ENCODE peak calls at places on chromosomes 4 and X, in seven cellular contexts. C is MM.1S; H is psoas muscle; V is sigmoid colon; O is transverse colon; L is CD4-positive, alpha-beta T cell; E is activated CD8-positive, alpha-beta T cell treated with anti-CD3 and anti-CD28 coated beads for 36 hours. M is an unnamed sample.

GRCh38 chrX:78886550-78886949 is 58.6 kb upstream of the P2RY10 start:
- DNase-seq in L (no peak), E (no peak), O (no peak), H (no peak), V (no peak), C (peak), M (peak)

GRCh38 chr4:64771149-64771548 is 361.9 kb upstream of the TECRL start:
- DNase-seq in H (no peak), C (no peak), L (no peak), V (no peak), O (no peak), E (no peak), M (no peak)

GRCh38 chr4:55545133-55545532 is 1.6 kb downstream of the CLOCK start:
- DNase-seq in L (no peak), V (no peak), E (no peak), H (no peak), O (no peak), C (no peak), M (no peak)

GRCh38 chr4:119244344-119244743 is 31.8 kb downstream of the USP53 start:
- DNase-seq in V (no peak), H (no peak), O (no peak), L (no peak), C (no peak), E (no peak), M (no peak)

GRCh38 chrX:18962329-18962728 is 21.6 kb downstream of the PHKA2 start:
- DNase-seq in E (no peak), C (no peak), V (no peak), H (no peak), O (no peak), L (no peak), M (no peak)

GRCh38 chr4:72112514-72113156 is 80.8 kb downstream of the NPFFR2 start:
- DNase-seq in C (peak), H (no peak), V (no peak), E (peak), O (no peak), L (no peak), M (peak)

GRCh38 chr4:74016068-74016467 is 17.6 kb upstream of the CXCL5 start:
- DNase-seq in V (no peak), C (no peak), O (no peak), H (no peak), L (no peak), E (no peak), M (no peak)

GRCh38 chrX:39196192-39197102 is 395.2 kb downstream of the MID1IP1 start:
- DNase-seq in V (no peak), L (peak), O (peak), H (no peak), C (peak), E (peak), M (peak)

GRCh38 chrX:138710311-138710791 is 1.2 kb downstream of the FGF13 start:
- DNase-seq in O (no peak), E (no peak), V (no peak), L (no peak), H (peak), C (no peak), M (no peak)

GRCh38 chrX:97860206-97860605 is 976.5 kb downstream of the RPA4 start:
- DNase-seq in O (no peak), H (no peak), E (no peak), V (no peak), L (no peak), C (no peak), M (no peak)

GRCh38 chrX:54030329-54030728 is 13.9 kb downstream of the PHF8 start:
- DNase-seq in H (no peak), O (no peak), C (no peak), L (no peak), V (no peak), E (no peak), M (no peak)

GRCh38 chr4:83212041-83212851 is 72.4 kb downstream of the COQ2 start:
- DNase-seq in V (no peak), E (peak), O (peak), L (peak), H (no peak), C (peak), M (no peak)

GRCh38 chr4:10546-10870 is 42.6 kb upstream of the ZNF595 start:
- DNase-seq in E (no peak), C (no peak), H (no peak), L (no peak), O (no peak), V (no peak), M (no peak)

GRCh38 chrX:3638280-3638873 is 75.1 kb downstream of the PRKX start:
- DNase-seq in C (peak), V (no peak), H (peak), E (peak), O (peak), L (no peak), M (peak)

GRCh38 chr4:17762705-17763104 is 18.7 kb downstream of the FAM184B start:
- DNase-seq in E (peak), L (no peak), V (no peak), H (no peak), C (no peak), O (no peak), M (no peak)

GRCh38 chrX:31931225-31931624 is 859.4 kb upstream of the FTHL17 start:
- DNase-seq in C (no peak), E (no peak), H (no peak), O (no peak), L (no peak), V (no peak), M (no peak)

GRCh38 chr4:138865765-138866164 is 149.8 kb upstream of the NOCT start:
- DNase-seq in E (no peak), O (no peak), V (no peak), L (no peak), C (no peak), H (no peak), M (no peak)

DNA sequence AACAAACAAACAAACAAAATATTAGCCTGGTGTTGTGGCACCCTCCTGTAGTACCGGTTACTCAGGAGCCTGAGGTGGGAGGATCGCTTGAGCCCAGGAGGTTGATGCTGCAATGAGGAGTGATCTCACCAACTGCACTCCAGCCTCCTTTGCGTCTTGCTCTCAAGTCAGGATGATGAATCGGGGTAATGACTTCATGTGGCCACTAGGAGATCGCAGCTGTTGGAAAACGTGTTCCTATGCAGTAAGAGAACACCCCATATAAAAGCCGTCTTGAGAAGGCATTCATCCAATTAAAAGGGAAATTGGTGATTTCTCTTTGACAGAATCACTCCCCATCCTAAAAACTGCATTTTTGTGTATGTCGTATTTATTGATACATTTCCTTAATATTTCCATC is 6.9 kb downstream of the CCNB3 start:
- DNase-seq in E (peak), C (no peak), V (no peak), O (no peak), H (no peak), L (no peak), M (no peak)
- TF ChIP-seq CTCF in E (no peak), C (no peak), V (no peak), O (peak), H (peak), L (no peak), M (no peak)

DNA sequence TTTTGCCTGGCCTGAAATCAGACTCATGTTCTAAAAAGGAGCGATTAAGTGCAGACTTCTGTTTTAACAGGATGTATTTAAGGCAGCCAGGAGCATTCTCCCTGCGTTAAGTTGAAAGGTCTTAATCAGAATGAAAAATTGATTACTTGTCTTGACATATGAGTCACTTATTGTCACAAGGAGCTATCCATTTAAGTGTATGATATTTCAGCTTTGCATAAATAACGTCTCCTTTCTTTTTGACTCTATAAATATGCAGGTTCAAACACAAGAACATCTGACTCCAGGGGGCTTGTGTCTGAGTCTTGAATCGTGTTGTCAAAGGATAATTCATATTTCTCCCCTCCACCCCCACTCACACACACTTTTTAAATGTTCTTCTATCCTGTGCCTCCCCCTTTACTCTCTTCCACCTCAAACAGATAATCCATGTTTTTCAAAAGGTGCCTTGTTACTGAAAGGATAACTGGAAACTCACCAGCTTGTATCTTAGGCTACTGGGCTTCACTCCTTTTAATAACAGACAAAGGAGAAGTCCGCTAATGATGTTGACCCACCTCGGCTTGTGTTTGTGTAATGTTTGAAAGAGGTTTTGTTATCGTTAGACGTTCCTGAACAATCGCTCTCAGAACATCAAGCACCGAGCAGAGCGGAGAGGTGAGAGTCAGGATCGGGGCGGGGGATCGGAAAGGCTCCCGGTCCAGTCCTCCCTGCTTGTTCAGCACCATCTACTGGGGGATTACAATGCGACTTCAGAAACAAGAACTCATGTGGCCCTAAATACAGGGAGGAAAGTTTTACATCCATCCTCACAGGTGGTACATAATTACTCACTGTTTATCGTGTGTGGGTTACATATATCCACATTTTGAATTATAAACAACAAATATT is 107.5 kb upstream of the RPL34 start:
- DNase-seq in V (no peak), H (no peak), O (no peak), L (peak), C (no peak), E (peak), M (no peak)
- TF ChIP-seq CTCF in V (peak), H (no peak), O (peak), L (peak), C (no peak), E (peak), M (peak)

GRCh38 chrX:72126539-72127140 is 5.1 kb downstream of the RTL5 start:
- DNase-seq in H (peak), O (peak), L (peak), V (peak), C (peak), E (peak), M (peak)

GRCh38 chrX:72126048-72126415 is 5.7 kb downstream of the RTL5 start:
- DNase-seq in O (no peak), E (no peak), V (no peak), L (no peak), C (no peak), H (no peak), M (no peak)

GRCh38 chrX:72124540-72125201 is 7.0 kb downstream of the RTL5 start:
- DNase-seq in H (no peak), C (no peak), L (no peak), V (peak), O (no peak), E (no peak), M (no peak)

GRCh38 chrX:72127332-72127731 is 4.4 kb downstream of the RTL5 start:
- DNase-seq in E (no peak), C (no peak), O (no peak), H (no peak), V (no peak), L (no peak), M (no peak)

DNA sequence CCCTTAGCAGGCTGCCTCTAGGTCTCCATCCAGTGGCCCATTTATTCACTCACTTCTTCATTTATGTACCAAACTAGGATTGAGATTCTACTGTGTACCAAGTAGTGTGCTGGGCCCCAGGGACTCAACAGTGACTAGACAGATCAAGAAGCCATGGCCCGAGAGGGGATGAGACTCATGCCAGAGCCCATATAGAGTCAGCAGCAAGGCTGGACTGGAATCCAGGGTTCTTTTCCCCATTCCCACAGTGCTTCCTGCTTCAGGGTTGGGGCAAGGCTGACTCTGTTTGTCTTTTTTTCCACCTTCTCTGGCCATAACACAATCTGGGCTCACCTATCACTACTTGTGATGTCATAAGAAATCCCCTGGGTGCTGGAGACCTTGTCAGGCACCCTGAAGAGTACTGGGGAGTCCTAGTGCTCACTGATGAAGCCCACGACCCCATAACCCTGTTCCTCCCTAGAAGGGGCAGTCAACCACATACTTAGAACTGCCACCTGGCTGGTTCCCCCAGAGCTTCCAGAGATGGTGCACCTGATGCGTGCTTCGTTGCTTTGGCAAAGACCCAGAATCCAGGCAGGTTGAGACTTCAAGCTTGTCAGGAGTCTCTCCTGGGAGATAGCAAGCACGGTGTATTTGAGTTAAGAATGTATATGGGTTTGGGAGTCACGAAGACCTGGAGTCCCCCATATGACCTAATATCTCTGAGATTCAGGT is 6.2 kb downstream of the RTL5 start:
- DNase-seq in C (no peak), L (no peak), O (no peak), E (no peak), H (no peak), V (no peak), M (no peak)
- TF ChIP-seq CTCF in C (no peak), L (no peak), O (no peak), E (no peak), H (no peak), V (no peak), M (no peak)

DNA sequence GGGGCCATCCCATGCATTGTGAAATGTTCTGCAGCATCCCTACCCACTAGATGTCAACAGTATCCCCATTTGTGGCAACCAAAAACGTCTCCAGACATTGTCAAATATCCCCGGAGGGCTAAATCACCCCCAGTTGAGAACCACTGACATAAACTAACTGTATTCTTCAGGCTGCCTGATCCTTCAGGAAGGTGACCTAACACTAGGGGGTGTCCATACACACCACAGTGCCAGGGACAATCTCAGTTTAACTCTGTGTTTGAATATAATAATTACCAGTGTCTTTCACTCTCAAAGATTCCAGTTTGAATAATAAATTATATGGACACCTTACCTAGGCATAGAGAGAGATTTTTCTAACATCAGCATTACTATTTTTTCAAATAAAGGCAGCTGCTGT is 6.4 kb downstream of the ACE2 start:
- DNase-seq in V (no peak), E (no peak), C (no peak), L (no peak), O (no peak), H (no peak), M (no peak)
- TF ChIP-seq CTCF in V (no peak), E (no peak), C (no peak), L (no peak), O (no peak), H (peak), M (no peak)

DNA sequence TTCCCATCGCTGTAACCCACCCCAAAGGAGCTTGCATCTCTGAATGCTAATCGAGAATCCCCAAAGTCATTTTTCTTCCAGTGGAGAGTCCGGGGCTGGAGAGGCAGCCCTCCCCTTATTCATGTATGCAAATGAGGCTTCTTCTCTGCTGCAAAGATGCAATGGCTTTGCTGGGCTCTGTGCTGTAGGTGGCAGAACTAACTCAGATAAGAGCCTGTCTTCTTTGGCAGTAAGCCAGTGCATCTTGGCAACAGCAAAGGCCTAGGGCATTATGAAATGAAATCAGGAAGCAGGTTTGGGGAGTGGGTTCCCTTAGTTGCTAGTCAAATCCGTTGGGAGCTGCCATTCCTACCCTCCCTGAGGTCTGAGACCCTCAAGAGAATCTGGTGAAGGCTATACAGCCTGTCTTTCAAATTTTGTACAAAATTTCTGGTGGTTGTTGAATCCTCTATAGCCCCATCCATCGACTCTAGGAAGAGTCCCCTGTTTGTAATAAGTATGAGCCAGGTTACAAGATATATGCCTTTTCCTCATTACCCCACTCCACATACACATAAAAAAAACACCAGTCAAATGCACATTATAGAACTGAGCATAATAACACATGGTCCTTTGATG is 290.6 kb upstream of the TAPT1 start:
- DNase-seq in E (no peak), H (no peak), O (no peak), V (no peak), C (no peak), L (no peak), M (no peak)
- TF ChIP-seq CTCF in E (no peak), H (peak), O (no peak), V (no peak), C (no peak), L (no peak), M (no peak)

GRCh38 chrX:12702509-12703091 is 88.6 kb upstream of the PRPS2 start:
- DNase-seq in L (no peak), O (no peak), V (no peak), E (peak), H (no peak), C (no peak), M (no peak)
- TF ChIP-seq CTCF in L (no peak), O (no peak), V (no peak), E (peak), H (no peak), C (peak), M (no peak)

DNA sequence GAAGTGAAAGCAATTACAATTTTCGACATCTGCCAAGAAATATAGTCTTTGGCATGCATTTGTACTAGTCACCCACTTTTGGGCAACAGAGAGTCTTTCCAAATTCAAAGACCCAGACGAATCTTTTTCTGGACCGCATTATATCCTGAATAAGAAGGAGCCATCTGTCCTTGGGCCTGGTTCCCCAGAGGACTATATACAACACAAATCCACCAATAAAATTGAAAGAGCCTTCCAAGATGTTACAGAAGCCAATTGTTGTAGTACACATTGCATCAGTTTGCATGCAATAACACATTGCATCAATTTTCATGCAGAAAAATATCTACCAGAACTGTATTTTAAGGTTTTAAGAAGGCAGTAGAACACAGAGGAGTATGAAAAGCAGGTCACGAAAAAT is 203.1 kb downstream of the HTR2C start:
- DNase-seq in H (no peak), C (no peak), V (no peak), L (no peak), E (no peak), O (no peak), M (no peak)
- TF ChIP-seq CTCF in H (no peak), C (no peak), V (no peak), L (no peak), E (no peak), O (no peak), M (no peak)

GRCh38 chr4:142923619-142924018 is 77.5 kb upstream of the INPP4B start:
- DNase-seq in C (no peak), E (no peak), L (no peak), V (no peak), H (no peak), O (no peak), M (no peak)
- TF ChIP-seq CTCF in C (no peak), E (no peak), L (no peak), V (no peak), H (no peak), O (no peak), M (no peak)

M was measured in GM13976.